ENCODE peak calls at places on chromosomes 2 and 18, in four cellular contexts. U is keratinocyte, Q is K562, Z is IMR-90. G is an unnamed sample.

GRCh38 chr2:125227843-125228392 is 1202.8 kb downstream of the CNTNAP5 start:
- DNase-seq in Q (no peak), Z (no peak), U (no peak), G (no peak)

GRCh38 chr2:128290356-128290755 is 28.3 kb downstream of the HS6ST1 start:
- DNase-seq in U (no peak), Z (peak; percentile 55), Q (no peak), G (no peak)

GRCh38 chr2:197196737-197197136 is 113.8 kb downstream of the ANKRD44 start:
- DNase-seq in Q (no peak), U (no peak), Z (no peak), G (no peak)

GRCh38 chr2:38512211-38512610 is 90.5 kb downstream of the HNRNPLL start:
- DNase-seq in Q (no peak), U (no peak), Z (no peak), G (no peak)

GRCh38 chr2:52976132-52976949 is 791.3 kb upstream of the CHAC2 start:
- DNase-seq in U (no peak), Q (no peak), Z (peak; percentile 37), G (peak; percentile 30)

GRCh38 chr2:85734942-85735608 is 18.7 kb upstream of the ATOH8 start:
- DNase-seq in U (no peak), Z (peak; percentile 58), Q (no peak), G (peak; percentile 54)

GRCh38 chr2:111900859-111901258 is 2.5 kb downstream of the MERTK start:
- DNase-seq in Q (peak; percentile 37), U (no peak), Z (peak; percentile 38), G (peak; percentile 80)

GRCh38 chr2:27730980-27731691 is 40.4 kb upstream of the MRPL33 start:
- DNase-seq in Z (no peak), U (peak; percentile 33), Q (no peak), G (no peak)

GRCh38 chr2:83949361-83949760 is 509.7 kb downstream of the SUCLG1 start:
- DNase-seq in U (no peak), Q (no peak), Z (no peak), G (no peak)
- H2AFZ ChIP-seq in U (no peak overlapping the region), Q (no peak overlapping the region), Z (no peak overlapping the region), G (no peak overlapping the region)

DNA sequence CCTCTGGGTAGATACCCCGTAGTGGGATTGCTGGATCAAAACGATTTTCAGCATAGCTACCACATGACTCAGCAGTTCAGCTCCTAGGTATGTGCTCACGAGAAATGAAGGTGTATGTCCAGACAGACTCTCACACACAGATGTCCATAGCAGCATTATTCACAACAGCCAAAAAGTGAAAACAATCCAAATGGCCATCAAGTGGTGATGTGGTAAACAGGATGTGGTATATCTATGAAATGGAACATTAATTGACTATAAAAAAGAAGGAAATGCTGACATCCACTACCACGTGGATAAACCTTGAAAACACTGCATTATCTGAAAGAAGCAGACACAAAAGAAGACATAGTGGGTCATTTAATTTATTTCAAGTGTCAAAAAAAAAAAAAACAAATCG is 241.9 kb downstream of the EIPR1 start:
- DNase-seq in U (no peak), Q (no peak), Z (no peak), G (no peak)
- H3K9me1 ChIP-seq in U (no peaks in the 10 kb centered on the region), Q (no peaks in the 10 kb centered on the region), Z (no peaks in the 10 kb centered on the region), G (no peaks in the 10 kb centered on the region)

DNA sequence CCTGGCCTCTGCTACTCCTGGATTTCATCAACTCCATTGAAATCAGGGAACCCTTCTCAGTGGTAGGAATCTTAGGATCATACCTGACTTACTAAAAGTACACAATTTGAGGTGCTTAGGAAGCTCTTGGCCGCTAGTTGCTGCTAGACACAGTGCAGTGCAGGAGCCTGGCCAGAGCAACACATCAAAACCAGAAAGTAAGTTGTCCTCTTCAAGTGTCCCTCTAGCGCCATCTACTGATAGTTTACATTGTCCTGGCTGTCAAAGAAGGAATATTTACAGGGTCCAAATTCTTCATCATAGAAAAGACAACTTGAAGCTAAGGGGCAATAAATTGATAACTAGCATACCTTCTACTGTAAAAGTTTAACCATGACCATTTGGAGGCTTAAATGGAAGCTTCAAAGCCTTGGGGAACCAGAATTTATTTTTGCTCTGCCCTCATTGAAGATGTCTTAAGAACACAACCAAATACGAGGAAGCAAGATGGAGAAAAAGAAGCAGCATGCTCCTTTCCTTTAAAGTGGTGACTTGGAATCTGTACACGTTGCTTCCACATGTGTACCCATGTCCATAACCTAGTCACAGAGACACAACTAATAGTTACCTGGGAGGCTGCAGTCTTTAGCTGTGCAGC is 889.1 kb upstream of the GCFC2 start:
- DNase-seq in Q (peak; percentile 48), Z (peak; percentile 67), U (no peak), G (peak; percentile 73)
- H2AFZ ChIP-seq in Q (no peak overlapping the region), Z (no peak overlapping the region), U (no peak overlapping the region), G (no peak overlapping the region)

DNA sequence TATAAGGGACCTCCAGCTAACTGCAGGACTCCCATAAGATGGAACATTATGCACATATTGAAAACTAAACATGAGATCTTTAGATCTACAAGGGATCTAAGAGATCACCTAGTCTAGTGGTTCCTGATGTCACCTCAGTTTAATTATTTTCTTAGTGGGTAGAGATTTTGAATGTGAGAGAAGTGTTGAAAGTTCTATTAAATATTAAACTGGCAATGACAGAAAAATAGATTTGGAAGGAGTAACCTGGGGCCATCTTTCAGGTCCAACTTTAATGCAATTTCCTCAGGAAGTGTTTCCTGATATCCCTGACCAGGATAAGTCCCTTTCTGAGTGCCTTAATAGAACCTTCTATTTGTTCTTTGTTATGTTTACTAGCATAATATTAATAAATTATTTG is 29.1 kb upstream of the CPS1 start:
- DNase-seq in U (no peak), Z (no peak), Q (no peak), G (no peak)
- H3K9me1 ChIP-seq in U (no peaks in the 10 kb centered on the region), Z (no peaks in the 10 kb centered on the region), Q (no peaks in the 10 kb centered on the region), G (no peaks in the 10 kb centered on the region)

DNA sequence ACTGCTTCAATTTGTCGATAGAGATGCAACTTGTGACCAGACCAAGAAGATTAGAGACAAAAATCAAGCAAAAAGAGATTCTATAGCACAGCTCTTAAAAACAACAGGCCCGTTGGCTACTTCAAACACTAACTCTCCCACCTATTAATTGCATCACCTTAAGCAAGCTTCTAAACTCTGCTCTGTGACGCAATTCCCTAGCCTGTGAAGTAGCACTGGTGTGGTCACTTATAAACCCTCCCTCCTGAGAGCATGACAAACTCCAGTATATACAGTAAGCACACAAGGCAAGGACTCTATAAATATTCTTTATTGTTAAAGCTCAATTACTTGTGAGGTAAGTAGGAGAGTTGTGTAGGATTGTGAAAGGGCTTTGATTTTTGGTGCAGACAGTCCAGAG is 72.3 kb downstream of the CMPK2 start:
- DNase-seq in Q (no peak), Z (peak; percentile 19), U (no peak), G (no peak)
- H2AFZ ChIP-seq in Q (no peak overlapping the region), Z (no peak overlapping the region), U (no peak overlapping the region), G (no peak overlapping the region)

DNA sequence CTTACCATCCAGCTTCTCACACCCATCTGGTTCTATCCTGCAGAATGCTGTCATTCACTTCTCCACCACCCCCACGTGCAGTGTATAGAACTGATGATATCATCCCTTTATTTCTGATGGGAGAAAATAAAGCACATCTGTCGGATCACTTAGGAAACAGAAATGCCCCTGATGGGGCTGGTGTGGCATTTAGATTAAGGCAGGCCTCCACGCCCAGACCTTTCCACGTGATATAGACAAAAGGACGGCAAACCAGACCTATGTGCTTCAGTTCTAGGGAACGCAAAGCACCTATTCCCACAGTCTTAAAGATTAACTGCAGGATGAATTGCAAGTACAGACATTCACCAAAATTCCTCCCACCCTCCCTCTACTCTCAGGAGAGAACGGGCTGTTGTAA is 27.6 kb upstream of the CABLES1 start:
- DNase-seq in Q (no peak), U (no peak), Z (peak; percentile 33), G (no peak)
- H3K9me1 ChIP-seq in Q (no peaks in the 10 kb centered on the region), U (no peaks in the 10 kb centered on the region), Z (peaks cover 11% of the 10 kb centered on the region), G (no peaks in the 10 kb centered on the region)

DNA sequence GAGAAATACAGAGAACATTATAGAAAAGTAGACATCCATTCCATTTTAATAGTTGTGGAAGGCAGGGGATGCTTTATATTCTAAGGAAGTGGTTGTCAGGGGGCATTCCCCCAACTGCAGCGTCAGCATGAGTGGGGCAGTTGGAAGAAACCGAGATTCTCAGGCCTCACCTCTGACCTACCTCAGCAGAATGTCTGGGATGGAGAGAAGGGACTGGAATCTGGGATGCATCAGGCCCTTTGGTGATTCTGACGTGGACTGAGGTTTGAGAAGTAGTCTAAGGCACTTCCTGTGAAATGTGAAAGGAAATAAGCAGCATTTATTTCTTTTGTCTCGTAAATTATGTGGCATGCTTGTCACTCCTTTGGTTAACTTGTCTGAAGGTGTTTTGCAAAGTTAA is 540.6 kb upstream of the NETO1 start:
- DNase-seq in Q (no peak), Z (peak; percentile 17), U (no peak), G (no peak)
- H2AFZ ChIP-seq in Q (no peak overlapping the region), Z (peak overlapping the region; percentile 13), U (peak overlapping the region; percentile 29), G (no peak overlapping the region)

GRCh38 chr2:105388971-105389381 is 9.9 kb downstream of the FHL2 start:
- DNase-seq in U (no peak), Z (peak; percentile 98), Q (no peak), G (peak; percentile 99)
- H3K9me1 ChIP-seq in U (peaks cover 9% of the 10 kb centered on the region), Z (peaks cover 48% of the 10 kb centered on the region), Q (no peaks in the 10 kb centered on the region), G (no peaks in the 10 kb centered on the region)